ENCODE peak calls at places on chromosomes 11 and 22, in eight cellular contexts. X is choroid plexus epithelial cell, Q is cardiac fibroblast, C is ovary, B is coronary artery, O is brain microvascular endothelial cell, L is AG04450, I is cardiac muscle cell. U is an unnamed sample.

GRCh38 chr11:8023831-8024555 is 36.9 kb downstream of the EIF3F start:
- DNase-seq in X (no peak), Q (no peak), C (no peak), B (peak; percentile 50), O (no peak), L (no peak), I (no peak), U (peak; percentile 38)

GRCh38 chr11:83046626-83047172 is 25.0 kb downstream of the RAB30 start:
- DNase-seq in X (no peak), Q (peak; percentile 66), C (no peak), B (no peak), O (no peak), L (no peak), I (no peak), U (peak; percentile 46)

GRCh38 chr22:34829485-34829884 is 236.5 kb upstream of the ISX start:
- DNase-seq in X (no peak), Q (no peak), C (no peak), B (no peak), O (no peak), L (no peak), I (no peak), U (no peak)

GRCh38 chr11:58301576-58301975 is 33.5 kb upstream of the OR10W1 start:
- DNase-seq in X (peak; percentile 28), Q (peak; percentile 86), C (no peak), B (no peak), O (peak; percentile 75), L (peak; percentile 33), I (no peak), U (peak; percentile 72)

GRCh38 chr11:127392575-127392974 is 392.0 kb upstream of the KIRREL3 start:
- DNase-seq in X (no peak), Q (no peak), C (no peak), B (no peak), O (no peak), L (no peak), I (no peak), U (no peak)

GRCh38 chr11:110468095-110468494 is 38.3 kb downstream of the FDX1 start:
- DNase-seq in X (no peak), Q (no peak), C (no peak), B (no peak), O (no peak), L (no peak), I (no peak), U (no peak)

GRCh38 chr22:44413211-44413610 is 84.8 kb downstream of the RTL6 start:
- DNase-seq in X (no peak), Q (no peak), C (peak; percentile 13), B (peak; percentile 22), O (no peak), L (no peak), I (no peak), U (no peak)

GRCh38 chr22:27827586-27828213 is 26.1 kb upstream of the MN1 start:
- DNase-seq in X (no peak), Q (no peak), C (peak; percentile 85), B (peak; percentile 87), O (no peak), L (no peak), I (no peak), U (no peak)

GRCh38 chr11:75611823-75612222 is 49.8 kb downstream of the SERPINH1 start:
- DNase-seq in X (no peak), Q (no peak), C (no peak), B (no peak), O (no peak), L (no peak), I (no peak), U (no peak)

GRCh38 chr11:63906585-63906984 is 10.4 kb downstream of the RCOR2 start:
- DNase-seq in X (peak; percentile 55), Q (peak; percentile 33), C (no peak), B (no peak), O (no peak), L (no peak), I (no peak), U (no peak)

DNA sequence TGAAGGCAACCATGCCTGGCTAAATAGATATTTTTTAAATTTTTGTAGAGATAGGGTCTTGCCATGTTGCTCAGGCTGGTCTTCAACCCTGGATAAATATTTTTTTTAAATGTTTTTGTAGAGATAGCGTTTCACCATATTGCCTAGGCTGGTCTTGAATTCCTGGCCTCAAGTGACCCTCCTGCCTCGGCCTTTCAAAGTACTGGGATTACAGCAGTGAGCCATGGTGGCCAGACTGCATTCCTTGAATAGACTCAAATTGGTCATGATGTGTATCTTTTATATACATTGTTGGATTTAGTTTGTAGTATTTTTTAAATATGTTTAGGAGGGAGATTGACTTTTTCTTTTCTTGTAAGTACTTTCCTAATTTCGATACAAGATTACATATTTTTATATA is 325.7 kb upstream of the C11orf87 start:
- DNase-seq in X (no peak), Q (no peak), C (no peak), B (no peak), O (peak; percentile 20), L (no peak), I (no peak), U (no peak)
- TF ChIP-seq CTCF in X (no peak), Q (no peak), C (no peak), B (no peak), O (no peak), L (no peak), I (no peak), U (no peak)

DNA sequence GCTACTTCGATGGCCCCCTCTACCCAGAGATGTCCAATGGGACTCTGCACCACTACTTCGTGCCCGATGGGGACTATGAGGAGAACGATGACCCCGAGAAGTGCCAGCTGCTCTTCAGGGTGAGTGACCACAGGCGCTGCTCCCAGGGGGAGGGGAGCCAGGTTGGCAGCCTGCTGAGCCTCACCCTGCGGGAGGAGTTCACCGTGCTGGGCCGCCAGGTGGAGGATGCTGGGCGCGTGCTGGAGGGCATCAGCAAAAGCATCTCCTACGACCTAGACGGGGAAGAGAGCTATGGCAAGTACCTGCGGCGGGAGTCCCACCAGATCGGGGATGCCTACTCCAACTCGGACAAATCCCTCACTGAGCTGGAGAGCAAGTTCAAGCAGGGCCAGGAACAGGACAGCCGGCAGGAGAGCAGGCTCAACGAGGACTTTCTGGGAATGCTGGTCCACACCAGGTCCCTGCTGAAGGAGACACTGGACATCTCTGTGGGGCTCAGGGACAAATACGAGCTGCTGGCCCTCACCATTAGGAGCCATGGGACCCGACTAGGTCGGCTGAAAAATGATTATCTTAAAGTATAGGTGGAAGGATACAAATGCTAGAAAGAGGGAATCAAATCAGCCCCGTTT is 783 bp downstream of the FIBIN start:
- DNase-seq in X (no peak), Q (no peak), C (peak; percentile 41), B (peak; percentile 76), O (no peak), L (no peak), I (no peak), U (no peak)
- TF ChIP-seq CTCF in X (no peak), Q (no peak), C (no peak), B (no peak), O (no peak), L (no peak), I (no peak), U (no peak)

GRCh38 chr22:41799486-41800347 is 762 bp upstream of the CCDC134 start:
- DNase-seq in X (peak; percentile 27), Q (peak; percentile 22), C (peak; percentile 60), B (no peak), O (peak; percentile 7), L (no peak), I (peak; percentile 15), U (no peak)
- TF ChIP-seq CTCF in X (peak; percentile 4), Q (no peak), C (no peak), B (no peak), O (peak; percentile 5), L (peak; percentile 2), I (no peak), U (no peak)

GRCh38 chr11:17538054-17538453 is 6.2 kb downstream of the USH1C start:
- DNase-seq in X (no peak), Q (no peak), C (no peak), B (no peak), O (no peak), L (no peak), I (no peak), U (no peak)

GRCh38 chr11:17540807-17541206 is 3.4 kb downstream of the USH1C start:
- DNase-seq in X (no peak), Q (no peak), C (no peak), B (no peak), O (no peak), L (no peak), I (no peak), U (no peak)

GRCh38 chr11:17537261-17537660 is 7.0 kb downstream of the USH1C start:
- DNase-seq in X (no peak), Q (no peak), C (no peak), B (no peak), O (no peak), L (no peak), I (no peak), U (no peak)

GRCh38 chr11:17541330-17541885 is 2.8 kb downstream of the USH1C start:
- DNase-seq in X (no peak), Q (no peak), C (no peak), B (no peak), O (no peak), L (no peak), I (no peak), U (no peak)

DNA sequence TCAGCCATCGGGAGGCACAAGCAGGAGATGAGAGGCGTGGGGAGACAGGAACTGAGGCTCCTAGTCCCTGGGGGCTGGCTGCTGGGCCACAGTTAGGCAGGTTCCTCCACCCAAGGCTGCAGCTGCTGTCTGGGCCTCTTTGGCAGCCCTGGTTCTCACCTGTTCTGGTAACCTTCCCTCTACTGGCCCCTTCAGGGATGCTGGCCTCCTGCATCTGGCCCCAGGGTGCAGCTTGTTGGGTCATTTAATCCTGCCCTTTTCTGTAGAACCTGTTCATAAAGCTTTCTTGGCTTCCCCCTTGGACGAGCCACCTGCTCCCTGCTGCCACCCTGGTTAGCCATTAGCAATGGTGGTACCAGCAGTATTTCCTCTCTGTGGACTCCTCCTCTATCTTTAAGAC is 5.5 kb downstream of the USH1C start:
- DNase-seq in X (no peak), Q (no peak), C (no peak), B (no peak), O (no peak), L (no peak), I (no peak), U (no peak)
- TF ChIP-seq CTCF in X (no peak), Q (no peak), C (no peak), B (no peak), O (no peak), L (no peak), I (no peak), U (no peak)